ENCODE peak calls at places on chromosome 16, in nine cellular contexts. One of them, this sample, is unnamed.
A peak's percentile ranks its signal among the peaks of the same experiment; 100 is the strongest.

GRCh38 chr16:82192665-82193064 is 22.6 kb upstream of the MPHOSPH6 start:
- DNase-seq in GM23338: no peak
- DNase-seq in A549: no peak
- DNase-seq in HL-60: peak; percentile 77
- DNase-seq in GM12878: no peak
- DNase-seq in SK-N-SH: no peak
- DNase-seq in Panc1: no peak
- DNase-seq in K562: no peak
- DNase-seq in HepG2: no peak
- DNase-seq in this sample: no peak

GRCh38 chr16:81204794-81205680 is 33.5 kb upstream of the BCO1 start:
- DNase-seq in GM23338: peak; percentile 68
- DNase-seq in A549: peak; percentile 63
- DNase-seq in HL-60: peak; percentile 25
- DNase-seq in GM12878: peak; percentile 11
- DNase-seq in SK-N-SH: peak; percentile 62
- DNase-seq in Panc1: peak; percentile 30
- DNase-seq in K562: peak; percentile 65
- DNase-seq in HepG2: peak; percentile 61
- DNase-seq in this sample: peak; percentile 59

GRCh38 chr16:66070140-66070887 is 296.2 kb upstream of the CDH5 start:
- DNase-seq in GM23338: no peak
- DNase-seq in A549: no peak
- DNase-seq in HL-60: no peak
- DNase-seq in GM12878: no peak
- DNase-seq in SK-N-SH: no peak
- DNase-seq in Panc1: no peak
- DNase-seq in K562: no peak
- DNase-seq in HepG2: no peak
- DNase-seq in this sample: no peak

GRCh38 chr16:16148755-16149154 is 74.5 kb downstream of the ABCC6 start:
- DNase-seq in GM23338: no peak
- DNase-seq in A549: no peak
- DNase-seq in HL-60: no peak
- DNase-seq in GM12878: no peak
- DNase-seq in SK-N-SH: no peak
- DNase-seq in Panc1: no peak
- DNase-seq in K562: no peak
- DNase-seq in HepG2: no peak
- DNase-seq in this sample: no peak

GRCh38 chr16:82133798-82134197 is 36.2 kb downstream of the MPHOSPH6 start:
- DNase-seq in GM23338: no peak
- DNase-seq in A549: no peak
- DNase-seq in HL-60: no peak
- DNase-seq in GM12878: no peak
- DNase-seq in SK-N-SH: no peak
- DNase-seq in Panc1: no peak
- DNase-seq in K562: no peak
- DNase-seq in HepG2: no peak
- DNase-seq in this sample: no peak

GRCh38 chr16:49620158-49620867 is 235.6 kb downstream of the ZNF423 start:
- DNase-seq in GM23338: no peak
- DNase-seq in A549: peak; percentile 44
- DNase-seq in HL-60: no peak
- DNase-seq in GM12878: no peak
- DNase-seq in SK-N-SH: peak; percentile 88
- DNase-seq in Panc1: no peak
- DNase-seq in K562: peak; percentile 69
- DNase-seq in HepG2: peak; percentile 51
- DNase-seq in this sample: peak; percentile 24

GRCh38 chr16:73956592-73957495 is 339.8 kb upstream of the PSMD7 start:
- DNase-seq in GM23338: peak; percentile 87
- DNase-seq in A549: peak; percentile 37
- DNase-seq in HL-60: peak; percentile 56
- DNase-seq in GM12878: peak; percentile 2
- DNase-seq in SK-N-SH: peak; percentile 65
- DNase-seq in Panc1: peak; percentile 18
- DNase-seq in K562: peak; percentile 61
- DNase-seq in HepG2: peak; percentile 50
- DNase-seq in this sample: peak; percentile 32

GRCh38 chr16:58417600-58417999 is 25.3 kb downstream of the GINS3 start:
- DNase-seq in GM23338: no peak
- DNase-seq in A549: no peak
- DNase-seq in HL-60: no peak
- DNase-seq in GM12878: no peak
- DNase-seq in SK-N-SH: peak; percentile 49
- DNase-seq in Panc1: no peak
- DNase-seq in K562: no peak
- DNase-seq in HepG2: no peak
- DNase-seq in this sample: no peak

GRCh38 chr16:27437946-27438345 is 36.0 kb downstream of the IL21R start:
- DNase-seq in GM23338: no peak
- DNase-seq in A549: no peak
- DNase-seq in HL-60: no peak
- DNase-seq in GM12878: no peak
- DNase-seq in SK-N-SH: peak; percentile 3
- DNase-seq in Panc1: no peak
- DNase-seq in K562: no peak
- DNase-seq in HepG2: no peak
- DNase-seq in this sample: no peak
- TF ChIP-seq REST in GM23338: no peak
- TF ChIP-seq REST in A549: no peak
- TF ChIP-seq REST in HL-60: no peak
- TF ChIP-seq REST in GM12878: no peak
- TF ChIP-seq REST in SK-N-SH: no peak
- TF ChIP-seq REST in Panc1: no peak
- TF ChIP-seq REST in K562: no peak
- TF ChIP-seq REST in HepG2: no peak
- TF ChIP-seq REST in this sample: no peak

GRCh38 chr16:31475949-31476304 is 4.0 kb downstream of the TGFB1I1 start:
- DNase-seq in GM23338: peak; percentile 48
- DNase-seq in A549: no peak
- DNase-seq in HL-60: no peak
- DNase-seq in GM12878: no peak
- DNase-seq in SK-N-SH: no peak
- DNase-seq in Panc1: no peak
- DNase-seq in K562: peak; percentile 46
- DNase-seq in HepG2: no peak
- DNase-seq in this sample: no peak

GRCh38 chr16:31474173-31474714 is 2.3 kb downstream of the TGFB1I1 start:
- DNase-seq in GM23338: no peak
- DNase-seq in A549: no peak
- DNase-seq in HL-60: no peak
- DNase-seq in GM12878: no peak
- DNase-seq in SK-N-SH: no peak
- DNase-seq in Panc1: no peak
- DNase-seq in K562: peak; percentile 81
- DNase-seq in HepG2: no peak
- DNase-seq in this sample: no peak

GRCh38 chr16:31477220-31478216 is 5.4 kb upstream of the SLC5A2 start:
- DNase-seq in GM23338: peak; percentile 91
- DNase-seq in A549: no peak
- DNase-seq in HL-60: no peak
- DNase-seq in GM12878: no peak
- DNase-seq in SK-N-SH: no peak
- DNase-seq in Panc1: no peak
- DNase-seq in K562: peak; percentile 92
- DNase-seq in HepG2: peak; percentile 93
- DNase-seq in this sample: no peak

GRCh38 chr16:31474778-31475738 is 3.1 kb downstream of the TGFB1I1 start:
- DNase-seq in GM23338: no peak
- DNase-seq in A549: no peak
- DNase-seq in HL-60: no peak
- DNase-seq in GM12878: no peak
- DNase-seq in SK-N-SH: no peak
- DNase-seq in Panc1: no peak
- DNase-seq in K562: no peak
- DNase-seq in HepG2: no peak
- DNase-seq in this sample: no peak

DNA sequence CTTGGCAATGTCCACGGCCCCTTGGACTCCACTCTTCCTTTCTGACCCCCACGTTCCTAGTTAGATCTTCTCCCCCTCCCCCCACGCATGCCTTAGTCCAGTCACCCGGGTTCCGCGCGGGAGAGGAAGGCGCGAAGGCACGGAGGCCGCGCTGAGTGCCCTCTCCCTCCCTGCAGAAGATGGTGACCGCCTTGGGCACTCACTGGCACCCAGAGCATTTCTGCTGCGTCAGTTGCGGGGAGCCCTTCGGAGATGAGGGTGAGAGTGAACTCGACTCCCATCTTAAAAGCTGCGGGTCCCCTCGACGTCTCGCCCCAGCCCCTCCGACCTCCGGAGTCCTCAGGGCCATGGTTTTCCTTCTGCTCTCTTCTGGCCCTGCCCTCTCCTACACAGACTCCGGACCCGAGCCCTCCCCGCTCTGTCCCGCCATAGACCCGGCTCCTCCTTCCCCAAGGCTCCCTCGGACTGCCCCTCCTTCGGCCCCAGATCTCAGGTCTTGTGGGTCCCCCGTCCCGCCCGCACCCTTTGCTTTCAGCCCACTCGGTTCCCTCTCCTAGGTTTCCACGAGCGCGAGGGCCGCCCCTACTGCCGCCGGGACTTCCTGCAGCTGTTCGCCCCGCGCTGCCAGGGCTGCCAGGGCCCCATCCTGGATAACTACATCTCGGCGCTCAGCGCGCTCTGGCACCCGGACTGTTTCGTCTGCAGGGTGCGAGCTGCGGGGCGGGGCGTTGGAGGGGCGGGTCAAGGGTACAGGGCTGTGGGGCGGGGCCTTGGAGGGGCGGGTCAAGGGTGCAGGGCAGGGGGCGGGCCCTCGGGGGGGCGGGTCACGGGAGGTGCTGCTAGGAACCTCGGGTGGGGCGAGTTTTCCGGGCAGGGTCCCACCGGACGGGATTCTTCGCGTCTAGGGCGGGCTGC is 4.6 kb downstream of the TGFB1I1 start:
- DNase-seq in GM23338: peak; percentile 88
- DNase-seq in A549: no peak
- DNase-seq in HL-60: peak; percentile 74
- DNase-seq in GM12878: no peak
- DNase-seq in SK-N-SH: peak; percentile 59
- DNase-seq in Panc1: no peak
- DNase-seq in K562: peak; percentile 87
- DNase-seq in HepG2: peak; percentile 63
- DNase-seq in this sample: no peak
- TF ChIP-seq REST in GM23338: no peak
- TF ChIP-seq REST in A549: no peak
- TF ChIP-seq REST in HL-60: no peak
- TF ChIP-seq REST in GM12878: no peak
- TF ChIP-seq REST in SK-N-SH: no peak
- TF ChIP-seq REST in Panc1: no peak
- TF ChIP-seq REST in K562: no peak
- TF ChIP-seq REST in HepG2: no peak
- TF ChIP-seq REST in this sample: no peak

DNA sequence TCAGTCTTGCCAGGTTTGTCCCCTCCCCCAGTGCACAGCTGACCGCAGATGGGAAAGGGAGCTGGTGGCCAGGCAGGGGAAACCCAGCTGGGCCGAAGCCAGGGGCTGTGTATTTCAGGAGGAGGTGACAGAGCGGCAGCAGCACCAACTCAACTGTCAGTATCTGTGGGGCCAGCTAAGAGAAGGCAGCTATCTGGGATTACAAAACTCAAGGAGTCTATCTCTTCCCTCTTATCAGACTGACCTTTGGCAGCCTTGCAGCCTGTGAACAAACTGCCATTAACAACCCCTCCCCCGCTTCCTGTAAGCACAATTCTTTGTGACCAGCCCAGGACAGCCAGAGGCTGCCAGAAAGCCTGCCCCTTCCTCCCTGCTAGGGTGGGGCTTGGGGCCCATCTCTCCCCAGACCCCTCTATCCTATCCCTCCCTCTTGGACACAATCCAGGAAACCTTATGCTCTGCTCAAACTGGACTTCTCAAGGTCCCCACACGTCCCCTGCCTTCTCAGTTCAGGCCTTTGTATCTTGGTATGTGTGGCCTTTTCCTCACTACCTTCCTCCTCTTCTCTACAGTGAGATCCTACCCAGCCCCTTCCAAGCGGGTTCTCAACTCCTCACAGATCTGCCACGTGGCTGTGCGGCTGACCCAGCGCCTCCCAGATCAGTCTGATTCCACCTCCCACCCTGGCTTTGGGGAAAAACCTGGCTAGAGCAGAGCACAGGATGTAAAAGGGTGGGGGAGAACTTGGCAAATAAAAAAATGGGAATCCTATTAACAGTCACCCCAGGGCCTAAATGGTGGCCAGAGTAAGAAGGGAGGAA is 10.5 kb downstream of the ST3GAL2 start:
- DNase-seq in GM23338: peak; percentile 86
- DNase-seq in A549: peak; percentile 94
- DNase-seq in HL-60: peak; percentile 99
- DNase-seq in GM12878: peak; percentile 79
- DNase-seq in SK-N-SH: peak; percentile 85
- DNase-seq in Panc1: peak; percentile 71
- DNase-seq in K562: peak; percentile 99
- DNase-seq in HepG2: peak; percentile 100
- DNase-seq in this sample: peak; percentile 51
- TF ChIP-seq REST in GM23338: no peak
- TF ChIP-seq REST in A549: no peak
- TF ChIP-seq REST in HL-60: peak; percentile 53
- TF ChIP-seq REST in GM12878: no peak
- TF ChIP-seq REST in SK-N-SH: peak; percentile 71
- TF ChIP-seq REST in Panc1: no peak
- TF ChIP-seq REST in K562: peak; percentile 60
- TF ChIP-seq REST in HepG2: no peak
- TF ChIP-seq REST in this sample: no peak

GRCh38 chr16:85423186-85423550 is 190.0 kb upstream of the GSE1 start:
- DNase-seq in GM23338: no peak
- DNase-seq in A549: no peak
- DNase-seq in HL-60: no peak
- DNase-seq in GM12878: no peak
- DNase-seq in SK-N-SH: no peak
- DNase-seq in Panc1: no peak
- DNase-seq in K562: no peak
- DNase-seq in HepG2: no peak
- DNase-seq in this sample: no peak

GRCh38 chr16:85425061-85425662 is 188.0 kb upstream of the GSE1 start:
- DNase-seq in GM23338: no peak
- DNase-seq in A549: no peak
- DNase-seq in HL-60: no peak
- DNase-seq in GM12878: no peak
- DNase-seq in SK-N-SH: peak; percentile 62
- DNase-seq in Panc1: no peak
- DNase-seq in K562: no peak
- DNase-seq in HepG2: no peak
- DNase-seq in this sample: no peak

GRCh38 chr16:85422374-85423185 is 190.5 kb upstream of the GSE1 start:
- DNase-seq in GM23338: peak; percentile 75
- DNase-seq in A549: no peak
- DNase-seq in HL-60: no peak
- DNase-seq in GM12878: no peak
- DNase-seq in SK-N-SH: no peak
- DNase-seq in Panc1: no peak
- DNase-seq in K562: peak; percentile 45
- DNase-seq in HepG2: peak; percentile 92
- DNase-seq in this sample: no peak

GRCh38 chr16:85423631-85424030 is 189.5 kb upstream of the GSE1 start:
- DNase-seq in GM23338: no peak
- DNase-seq in A549: no peak
- DNase-seq in HL-60: no peak
- DNase-seq in GM12878: no peak
- DNase-seq in SK-N-SH: no peak
- DNase-seq in Panc1: no peak
- DNase-seq in K562: no peak
- DNase-seq in HepG2: no peak
- DNase-seq in this sample: no peak

DNA sequence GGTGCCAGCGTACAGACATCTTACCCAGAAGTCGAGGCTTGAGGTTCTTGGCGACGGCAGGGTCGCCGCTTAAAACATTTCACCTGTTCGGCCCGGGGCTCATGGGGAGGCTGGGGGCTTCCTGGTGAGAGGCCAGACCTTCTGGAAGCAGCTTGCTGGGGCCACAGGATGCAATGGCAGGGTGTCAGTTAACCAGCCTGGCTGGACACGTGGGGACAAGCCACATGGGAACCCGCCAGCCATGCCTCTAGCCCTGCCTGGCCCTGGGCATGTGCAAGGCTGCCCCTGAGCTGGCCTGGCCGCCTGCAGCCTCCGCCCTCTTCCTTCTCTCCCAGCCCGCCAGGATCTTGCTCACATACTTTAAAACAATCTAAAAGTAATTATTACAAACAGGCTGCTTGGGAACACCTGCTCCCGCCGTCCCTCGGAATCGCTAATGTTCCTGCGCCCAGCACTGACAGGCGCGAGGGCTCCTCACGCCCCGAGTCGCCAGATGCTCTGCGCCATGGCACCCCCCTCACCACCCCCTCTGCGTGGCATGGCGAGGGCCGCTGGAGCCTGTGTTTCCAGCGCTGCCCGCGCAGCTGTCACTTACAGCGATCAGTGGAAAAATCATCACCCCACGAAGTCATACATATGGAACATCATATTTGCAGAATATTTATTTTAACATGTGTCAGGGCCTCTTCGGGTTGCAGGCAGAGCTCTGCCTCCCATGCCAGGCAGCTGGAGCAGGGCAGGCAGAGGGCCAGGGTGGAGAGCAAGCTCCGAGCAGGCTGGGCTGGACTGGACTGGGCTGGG is 188.7 kb upstream of the GSE1 start:
- DNase-seq in GM23338: no peak
- DNase-seq in A549: no peak
- DNase-seq in HL-60: no peak
- DNase-seq in GM12878: no peak
- DNase-seq in SK-N-SH: peak; percentile 65
- DNase-seq in Panc1: no peak
- DNase-seq in K562: no peak
- DNase-seq in HepG2: no peak
- DNase-seq in this sample: no peak
- TF ChIP-seq REST in GM23338: no peak
- TF ChIP-seq REST in A549: no peak
- TF ChIP-seq REST in HL-60: no peak
- TF ChIP-seq REST in GM12878: no peak
- TF ChIP-seq REST in SK-N-SH: no peak
- TF ChIP-seq REST in Panc1: no peak
- TF ChIP-seq REST in K562: no peak
- TF ChIP-seq REST in HepG2: no peak
- TF ChIP-seq REST in this sample: no peak

This sample was measured in HCT116.